ENCODE peak calls at places on chromosomes 11 and 22, in four cellular contexts. I, B, V and W are unnamed samples.

GRCh38 chr22:28142361-28142801 is 223.3 kb upstream of the PITPNB start:
- DNase-seq in I (no peak), B (peak), V (peak), W (no peak)

GRCh38 chr11:61730222-61730994 is 22.0 kb upstream of the MYRF start:
- DNase-seq in I (no peak), B (no peak), V (no peak), W (no peak)

GRCh38 chr22:44172370-44173108 is 8.2 kb upstream of the PARVG start:
- DNase-seq in I (peak), B (no peak), V (no peak), W (peak)

GRCh38 chr11:126112547-126112946 is 49.9 kb upstream of the CDON start:
- DNase-seq in I (peak), B (peak), V (no peak), W (no peak)

GRCh38 chr11:119157088-119157487 is 8.2 kb downstream of the ABCG4 start:
- DNase-seq in I (no peak), B (no peak), V (no peak), W (no peak)

GRCh38 chr11:117230286-117230961 is 1.4 kb downstream of the PCSK7 start:
- DNase-seq in I (no peak), B (no peak), V (no peak), W (no peak)

GRCh38 chr22:47035443-47035881 is 273.0 kb downstream of the TBC1D22A start:
- DNase-seq in I (no peak), B (peak), V (no peak), W (no peak)

GRCh38 chr11:118060879-118061278 is 16.0 kb upstream of the TMPRSS4 start:
- DNase-seq in I (peak), B (no peak), V (no peak), W (no peak)

GRCh38 chr11:61679301-61679700 is 890 bp upstream of the DAGLA start:
- DNase-seq in I (no peak), B (no peak), V (no peak), W (no peak)

GRCh38 chr11:69335461-69336386 is 41.8 kb downstream of the MYEOV start:
- DNase-seq in I (no peak), B (no peak), V (no peak), W (peak)

GRCh38 chr11:19225599-19225998 is 15.1 kb downstream of the E2F8 start:
- DNase-seq in I (no peak), B (no peak), V (no peak), W (no peak)

GRCh38 chr22:44542561-44543222 is 44.7 kb upstream of the RTL6 start:
- DNase-seq in I (peak), B (no peak), V (no peak), W (no peak)

GRCh38 chr11:128453444-128454336 is 133.7 kb downstream of the ETS1 start:
- DNase-seq in I (peak), B (peak), V (peak), W (no peak)

GRCh38 chr11:76663461-76663760 is 7.1 kb downstream of the LRRC32 start:
- DNase-seq in I (no peak), B (no peak), V (no peak), W (no peak)

GRCh38 chr11:35276396-35276795 is 137.4 kb downstream of the CD44 start:
- DNase-seq in I (peak), B (no peak), V (no peak), W (no peak)

GRCh38 chr11:16126361-16126760 is 230.0 kb downstream of the SOX6 start:
- DNase-seq in I (no peak), B (no peak), V (peak), W (no peak)

GRCh38 chr22:37610480-37611148 is 2.0 kb downstream of the GGA1 start:
- DNase-seq in I (no peak), B (no peak), V (no peak), W (no peak)

DNA sequence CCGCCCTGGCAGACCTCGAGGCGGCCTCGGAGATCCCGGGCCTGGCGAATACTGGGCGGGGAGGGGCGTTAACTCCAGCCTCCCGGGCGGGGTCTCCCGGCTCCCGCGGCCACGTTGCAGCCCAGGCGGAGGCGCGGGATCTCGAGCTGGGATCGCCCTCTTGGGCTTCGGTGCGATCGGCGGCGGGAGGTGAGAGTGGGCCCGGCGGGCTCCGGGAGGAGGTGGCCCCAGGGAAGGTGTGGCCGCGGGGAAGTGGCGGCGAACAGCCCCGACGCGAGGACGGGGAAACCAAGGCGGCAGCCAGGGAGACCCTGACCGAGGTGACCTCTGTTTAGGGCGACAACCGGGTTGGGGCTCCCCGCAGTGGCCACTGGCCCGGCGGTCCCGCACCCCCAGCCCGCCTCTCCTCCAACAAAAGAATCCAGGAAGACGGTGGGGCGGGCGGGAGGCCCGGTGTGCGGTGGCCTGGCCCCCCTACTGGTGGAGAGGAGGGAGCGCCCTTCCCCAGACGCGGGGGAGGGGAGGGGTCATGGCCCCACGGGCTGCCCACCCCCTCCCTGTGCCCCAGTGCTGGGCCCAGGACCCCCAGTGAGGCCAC is at the start of gene PHETA2:
- DNase-seq in I (peak), B (peak), V (no peak), W (no peak)
- TF ChIP-seq CTCF in I (peak), B (peak), V (peak), W (no peak)

GRCh38 chr11:14150878-14151277 is 188.4 kb downstream of the SPON1 start:
- DNase-seq in I (no peak), B (no peak), V (no peak), W (no peak)
- TF ChIP-seq CTCF in I (no peak), B (no peak), V (no peak), W (no peak)

GRCh38 chr11:64360403-64360980 is 1.5 kb downstream of the RPS6KA4 start:
- DNase-seq in I (no peak), B (no peak), V (no peak), W (no peak)

GRCh38 chr11:64358907-64359711 is at the start of gene RPS6KA4:
- DNase-seq in I (peak), B (peak), V (no peak), W (no peak)

GRCh38 chr11:64361659-64362058 is 2.7 kb downstream of the RPS6KA4 start:
- DNase-seq in I (no peak), B (no peak), V (no peak), W (no peak)

GRCh38 chr11:64358536-64358906 is 441 bp upstream of the RPS6KA4 start:
- DNase-seq in I (no peak), B (no peak), V (no peak), W (no peak)

DNA sequence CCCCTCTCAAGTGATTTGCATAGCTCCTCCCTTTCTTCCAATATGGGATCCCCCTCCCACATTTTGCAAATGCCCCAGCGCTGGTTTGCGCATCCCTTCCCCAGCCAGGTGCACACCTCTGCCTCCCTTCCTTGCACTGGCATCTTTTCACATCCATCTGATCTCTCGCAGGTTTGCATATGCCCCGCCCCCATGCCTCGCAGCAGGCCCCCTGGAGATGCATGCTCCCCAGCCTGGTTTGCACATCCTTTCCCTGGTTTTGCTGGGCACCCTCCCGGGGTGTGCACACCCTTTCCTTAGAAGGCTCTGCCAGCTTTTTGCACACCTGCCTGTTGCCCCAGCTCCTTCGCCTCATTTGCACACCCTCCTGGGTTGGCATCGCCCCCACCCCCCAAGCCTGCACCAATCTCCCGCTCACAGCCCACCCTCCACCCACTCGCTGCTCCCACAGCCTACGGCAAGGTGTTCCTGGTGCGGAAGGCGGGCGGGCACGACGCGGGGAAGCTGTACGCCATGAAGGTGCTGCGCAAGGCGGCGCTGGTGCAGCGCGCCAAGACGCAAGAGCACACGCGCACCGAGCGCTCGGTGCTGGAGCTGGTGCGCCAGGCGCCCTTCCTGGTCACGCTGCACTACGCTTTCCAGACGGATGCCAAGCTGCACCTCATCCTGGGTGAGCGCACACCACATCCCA is 895 bp downstream of the RPS6KA4 start:
- DNase-seq in I (no peak), B (no peak), V (no peak), W (no peak)
- TF ChIP-seq CTCF in I (no peak), B (no peak), V (no peak), W (no peak)

DNA sequence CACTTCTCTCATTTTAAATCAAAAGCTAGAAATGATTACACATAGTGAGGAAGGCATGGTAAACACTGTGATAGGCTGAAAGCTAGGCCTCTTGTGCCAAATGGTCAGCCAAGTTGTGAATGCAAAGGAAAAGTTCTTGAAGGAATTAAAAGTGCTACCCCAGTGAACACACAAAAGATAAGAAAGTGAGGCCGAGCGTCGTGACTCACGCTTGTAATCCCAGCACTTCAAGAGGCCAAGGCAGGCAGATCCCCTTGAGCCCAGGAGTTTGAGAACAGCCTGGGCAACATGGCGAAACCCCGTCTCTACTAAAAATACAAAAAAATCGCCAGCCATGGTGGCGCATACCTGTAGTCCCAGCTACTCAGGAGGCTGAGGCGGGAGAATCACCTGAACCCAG is 6.3 kb upstream of the B4GAT1 start:
- DNase-seq in I (no peak), B (no peak), V (no peak), W (no peak)
- TF ChIP-seq CTCF in I (no peak), B (no peak), V (no peak), W (no peak)